ENCODE peak calls at places on chromosome 1, in six cellular contexts. A is Ammon's horn; X is H9; I is activated CD8-positive, alpha-beta T cell treated with anti-CD3 and anti-CD28 coated beads for 36 hours; U is ovary; E is heart right ventricle. F is an unnamed sample.

GRCh38 chr1:226784081-226785049 is 45.3 kb upstream of the ITPKB start:
- DNase-seq in X (no peak), E (no peak), I (no peak), U (no peak), A (peak), F (no peak)

GRCh38 chr1:203492486-203493130 is 1.3 kb upstream of the OPTC start:
- DNase-seq in U (no peak), E (no peak), A (no peak), X (no peak), I (no peak), F (no peak)

GRCh38 chr1:40450491-40451237 is 388 bp downstream of the ZFP69B start:
- DNase-seq in A (peak), X (peak), E (no peak), U (peak), I (peak), F (peak)

GRCh38 chr1:118136511-118136937 is 48.5 kb downstream of the SPAG17 start:
- DNase-seq in U (no peak), A (no peak), E (no peak), X (no peak), I (peak), F (no peak)

GRCh38 chr1:174949061-174949460 is 50.7 kb upstream of the CACYBP start:
- DNase-seq in A (no peak), I (no peak), E (no peak), U (no peak), X (no peak), F (no peak)

GRCh38 chr1:4139646-4140045 is 239.6 kb upstream of the C1orf174 start:
- DNase-seq in U (no peak), I (no peak), E (no peak), X (no peak), A (no peak), F (no peak)

GRCh38 chr1:3614755-3615742 is 3.7 kb upstream of the MEGF6 start:
- DNase-seq in X (peak), A (no peak), I (peak), E (no peak), U (no peak), F (peak)

GRCh38 chr1:214281902-214282695 is 1.1 kb downstream of the SMYD2 start:
- DNase-seq in X (no peak), I (no peak), E (peak), A (peak), U (no peak), F (no peak)

GRCh38 chr1:201363455-201363854 is 14.0 kb downstream of the TNNT2 start:
- DNase-seq in I (no peak), E (no peak), X (no peak), A (no peak), U (no peak), F (no peak)